ENCODE peak calls at places on chromosome 20, in six cellular contexts. H, U, O, Y, X and W are unnamed samples.
A peak's percentile ranks its signal among the peaks of the same experiment; 100 is the strongest.

GRCh38 chr20:40073535-40074111 is 615.4 kb downstream of the MAFB start:
- DNase-seq in X (no peak), Y (no peak), O (no peak), U (no peak), H (no peak), W (no peak)

GRCh38 chr20:56788041-56788670 is 159.1 kb downstream of the TFAP2C start:
- DNase-seq in X (no peak), H (peak; percentile 81), U (no peak), O (peak; percentile 91), Y (no peak), W (no peak)

GRCh38 chr20:15031546-15032351 is 694.3 kb upstream of the FLRT3 start:
- DNase-seq in X (no peak), Y (no peak), H (no peak), U (no peak), O (no peak), W (no peak)

GRCh38 chr20:23606652-23607049 is 934 bp upstream of the CST9 start:
- DNase-seq in U (peak; percentile 85), O (peak; percentile 58), Y (peak; percentile 69), H (peak; percentile 89), X (peak; percentile 88), W (peak; percentile 65)

GRCh38 chr20:22438926-22439325 is 145.4 kb downstream of the FOXA2 start:
- DNase-seq in X (no peak), U (no peak), O (no peak), H (no peak), Y (no peak), W (no peak)

GRCh38 chr20:36544134-36545018 is 3.1 kb downstream of the MYL9 start:
- DNase-seq in Y (peak; percentile 75), H (peak; percentile 86), X (peak; percentile 88), O (no peak), U (no peak), W (no peak)

GRCh38 chr20:29878777-29879442 is 1378.6 kb upstream of the DEFB115 start:
- DNase-seq in H (peak; percentile 67), O (no peak), Y (peak; percentile 8), X (no peak), U (peak; percentile 57), W (no peak)

GRCh38 chr20:17674722-17675518 is 7.1 kb downstream of the RRBP1 start:
- DNase-seq in X (peak; percentile 74), Y (no peak), U (no peak), H (no peak), O (no peak), W (no peak)

GRCh38 chr20:49964964-49965780 is 17.6 kb upstream of the SNAI1 start:
- DNase-seq in U (no peak), X (no peak), H (peak; percentile 46), O (no peak), Y (no peak), W (no peak)

GRCh38 chr20:22387452-22387851 is 196.9 kb downstream of the FOXA2 start:
- DNase-seq in H (no peak), O (no peak), Y (no peak), X (no peak), U (no peak), W (no peak)

GRCh38 chr20:41029150-41029872 is 689 bp downstream of the TOP1 start:
- DNase-seq in Y (peak; percentile 40), O (no peak), X (peak; percentile 69), H (peak; percentile 68), U (no peak), W (no peak)

GRCh38 chr20:36614781-36615557 is 9.4 kb downstream of the RAB5IF start:
- DNase-seq in O (no peak), Y (no peak), H (no peak), X (no peak), U (no peak), W (no peak)

GRCh38 chr20:35190556-35190955 is 18.7 kb downstream of the PROCR start:
- DNase-seq in U (no peak), Y (no peak), H (no peak), O (no peak), X (no peak), W (no peak)

GRCh38 chr20:3237011-3237957 is 1.7 kb downstream of the SLC4A11 start:
- DNase-seq in Y (no peak), X (no peak), H (no peak), O (no peak), U (no peak), W (no peak)
- TF ChIP-seq CTCF in Y (no peak), X (no peak), H (no peak), O (no peak), U (no peak), W (no peak)

GRCh38 chr20:8021541-8022269 is 2.1 kb upstream of the TMX4 start:
- DNase-seq in U (no peak), O (no peak), X (no peak), H (no peak), Y (peak; percentile 15), W (no peak)

GRCh38 chr20:8020314-8021079 is 936 bp upstream of the TMX4 start:
- DNase-seq in Y (no peak), U (no peak), O (no peak), H (no peak), X (no peak), W (no peak)

GRCh38 chr20:8018928-8019177 is 708 bp downstream of the TMX4 start:
- DNase-seq in Y (no peak), U (no peak), X (no peak), H (no peak), O (peak; percentile 48), W (no peak)

GRCh38 chr20:8019998-8020247 is 362 bp upstream of the TMX4 start:
- DNase-seq in Y (no peak), X (no peak), U (no peak), H (no peak), O (no peak), W (no peak)

DNA sequence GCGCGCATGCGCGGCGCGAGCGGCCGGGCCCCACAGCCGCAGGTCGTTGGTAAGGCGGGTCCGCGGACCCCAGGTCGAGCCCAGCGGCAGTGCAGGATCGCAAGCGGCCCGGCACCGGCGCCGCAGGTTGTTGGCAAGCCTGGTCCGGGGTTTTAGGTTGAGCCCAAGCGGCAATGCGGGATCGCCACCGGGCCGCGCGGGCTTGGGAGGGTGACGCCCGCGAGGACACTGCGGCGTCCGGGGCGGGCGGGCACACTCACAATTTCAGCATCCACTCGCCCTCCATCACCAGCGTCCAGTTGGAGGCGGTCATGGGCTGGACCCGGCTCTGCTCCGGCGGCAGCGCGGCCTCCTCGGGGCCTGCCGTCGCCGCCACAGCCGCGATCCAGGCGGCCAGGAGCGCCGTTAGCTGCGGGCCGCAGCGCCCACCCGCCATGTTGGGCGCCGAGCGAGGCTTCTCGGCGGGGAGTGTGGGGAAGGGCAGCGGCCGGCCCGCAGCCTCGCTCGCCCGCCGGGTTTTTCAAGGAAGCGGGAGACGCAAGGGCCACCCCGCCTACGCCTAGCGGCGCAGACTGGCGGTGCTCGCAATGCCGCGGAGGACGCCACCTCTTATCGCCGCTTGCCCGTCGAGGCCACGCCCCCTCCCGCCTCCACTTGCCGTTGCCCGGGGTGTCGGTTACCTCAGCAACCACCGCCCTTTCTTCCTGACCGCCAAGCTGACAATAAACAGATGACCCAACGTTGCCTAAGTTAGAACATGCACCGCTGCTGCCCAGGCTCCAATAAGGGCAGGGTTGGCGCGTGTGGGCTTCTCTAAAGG is at the start of gene TMX4:
- DNase-seq in Y (peak; percentile 98), H (peak; percentile 99), O (peak; percentile 63), X (peak; percentile 97), U (peak; percentile 96), W (peak; percentile 91)
- TF ChIP-seq CTCF in Y (peak; percentile 11), H (peak; percentile 17), O (peak; percentile 44), X (peak; percentile 70), U (peak; percentile 68), W (no peak)

GRCh38 chr20:33006776-33007375 is 628 bp upstream of the BPIFB2 start:
- DNase-seq in H (no peak), X (no peak), O (no peak), U (no peak), Y (no peak), W (no peak)

GRCh38 chr20:33004141-33004751 is at the start of gene SUN5:
- DNase-seq in H (no peak), X (no peak), O (no peak), Y (no peak), U (no peak), W (no peak)

GRCh38 chr20:33007376-33008335 is at the start of gene BPIFB2:
- DNase-seq in X (no peak), H (no peak), Y (no peak), O (no peak), U (peak; percentile 72), W (no peak)

GRCh38 chr20:33005908-33006775 is 1.4 kb upstream of the BPIFB2 start:
- DNase-seq in Y (no peak), H (no peak), O (no peak), U (no peak), X (no peak), W (no peak)

DNA sequence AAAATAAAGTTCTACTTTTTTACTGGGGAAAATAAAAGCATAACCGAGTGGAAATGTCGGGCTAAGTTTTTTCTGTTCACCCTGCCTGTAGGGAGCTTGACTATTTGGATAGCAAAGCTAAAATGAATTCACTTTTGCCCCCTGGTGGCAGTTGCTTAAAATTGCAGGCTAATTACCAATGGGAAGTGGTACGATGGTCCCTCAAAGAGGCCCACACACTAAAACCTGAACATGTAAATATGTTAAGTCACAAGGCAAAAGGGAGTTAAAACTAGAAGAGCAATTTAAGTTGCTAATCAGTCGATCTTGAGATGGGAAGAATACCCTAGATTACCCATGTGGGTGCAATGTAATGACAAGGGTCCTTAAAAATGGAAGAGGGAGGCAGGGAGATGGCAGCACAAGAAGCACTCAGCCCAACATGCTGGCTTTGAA is 916 bp upstream of the SUN5 start:
- DNase-seq in H (no peak), O (no peak), U (no peak), Y (no peak), X (no peak), W (no peak)
- TF ChIP-seq CTCF in H (no peak), O (peak; percentile 78), U (no peak), Y (no peak), X (no peak), W (peak; percentile 83)

GRCh38 chr20:63208346-63208924 is 7.5 kb downstream of the YTHDF1 start:
- DNase-seq in H (no peak), X (no peak), O (no peak), U (no peak), Y (no peak), W (no peak)

GRCh38 chr20:63212393-63212730 is 3.6 kb downstream of the YTHDF1 start:
- DNase-seq in U (no peak), X (no peak), O (no peak), Y (no peak), H (no peak), W (no peak)

GRCh38 chr20:63212792-63213191 is 3.1 kb downstream of the YTHDF1 start:
- DNase-seq in O (no peak), U (no peak), Y (no peak), X (no peak), H (no peak), W (no peak)

GRCh38 chr20:63206878-63207277 is 9.1 kb downstream of the YTHDF1 start:
- DNase-seq in H (no peak), X (no peak), Y (no peak), O (no peak), U (peak; percentile 79), W (no peak)

DNA sequence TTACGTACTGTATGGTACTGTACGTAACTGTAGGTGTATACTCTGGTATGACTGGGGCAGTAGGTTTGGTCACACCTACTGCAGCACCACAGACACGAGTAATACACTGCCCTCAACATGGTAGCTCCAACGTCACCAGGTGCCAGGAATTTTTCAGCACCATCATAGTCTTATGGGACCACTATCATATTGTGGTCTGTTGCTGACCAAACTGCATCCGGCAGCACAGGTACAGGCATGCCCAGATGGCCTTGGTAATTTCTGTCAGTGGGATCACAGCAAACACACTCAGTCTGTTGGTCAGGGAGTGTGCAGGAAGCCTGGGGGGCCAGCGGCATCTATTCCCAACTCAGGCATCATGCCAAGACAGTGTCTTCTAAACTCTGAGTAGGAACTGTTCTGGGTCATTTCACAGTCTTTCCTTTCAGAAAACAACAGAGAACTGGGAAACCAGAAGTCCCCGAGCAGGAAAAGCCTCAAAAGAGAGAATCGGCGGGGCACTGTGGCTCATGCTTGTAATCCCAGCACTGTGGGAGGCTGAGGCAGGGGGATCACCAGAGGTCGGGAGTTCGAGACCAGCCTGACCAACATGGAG is 5.8 kb downstream of the YTHDF1 start:
- DNase-seq in U (no peak), O (no peak), X (no peak), Y (no peak), H (no peak), W (no peak)
- TF ChIP-seq CTCF in U (no peak), O (no peak), X (no peak), Y (no peak), H (no peak), W (no peak)